ENCODE peak calls at places on chromosomes 12 and 14, in four cellular contexts. J, Y, E and B are unnamed samples.

GRCh38 chr12:107760207-107760816 is 625 bp downstream of the PRDM4 start:
- DNase-seq in E (peak), Y (peak), J (no peak), B (peak)

GRCh38 chr12:4271433-4272013 is 2.0 kb upstream of the CCND2 start:
- DNase-seq in Y (no peak), E (no peak), J (no peak), B (no peak)

GRCh38 chr14:105911006-105911847 is 384.8 kb downstream of the TMEM121 start:
- DNase-seq in J (no peak), E (no peak), Y (no peak), B (no peak)

GRCh38 chr12:47282206-47282605 is 202.4 kb upstream of the AMIGO2 start:
- DNase-seq in Y (no peak), E (no peak), J (no peak), B (no peak)

GRCh38 chr14:74211945-74212580 is 27.2 kb upstream of the VSX2 start:
- DNase-seq in Y (no peak), J (no peak), E (no peak), B (no peak)

GRCh38 chr12:1726753-1727152 is 35.9 kb downstream of the ADIPOR2 start:
- DNase-seq in J (no peak), E (no peak), Y (no peak), B (no peak)

GRCh38 chr12:100824476-100824875 is 29.9 kb downstream of the ANO4 start:
- DNase-seq in J (no peak), E (no peak), Y (no peak), B (no peak)

GRCh38 chr12:69096669-69097364 is 142.6 kb upstream of the CPSF6 start:
- DNase-seq in E (no peak), Y (no peak), J (no peak), B (no peak)

GRCh38 chr12:6998708-6999451 is 19.4 kb downstream of the LPCAT3 start:
- DNase-seq in E (no peak), J (no peak), Y (no peak), B (no peak)

GRCh38 chr14:25150401-25150800 is 100.5 kb upstream of the STXBP6 start:
- DNase-seq in E (no peak), J (no peak), Y (no peak), B (no peak)

GRCh38 chr14:91980157-91980556 is 32.7 kb upstream of the FBLN5 start:
- DNase-seq in E (no peak), Y (no peak), J (no peak), B (no peak)

GRCh38 chr12:132308311-132309161 is 20.9 kb downstream of the GALNT9 start:
- DNase-seq in E (no peak), J (no peak), Y (no peak), B (no peak)

GRCh38 chr12:50188875-50189575 is 21.9 kb upstream of the CERS5 start:
- DNase-seq in Y (no peak), E (no peak), J (no peak), B (no peak)

GRCh38 chr12:10405294-10405693 is 4.3 kb downstream of the KLRC4 start:
- DNase-seq in Y (no peak), E (no peak), J (no peak), B (no peak)

GRCh38 chr14:70838076-70838475 is 28.8 kb upstream of the MAP3K9 start:
- DNase-seq in Y (no peak), J (no peak), E (no peak), B (no peak)

GRCh38 chr12:106113042-106113441 is 25.7 kb downstream of the NUAK1 start:
- DNase-seq in Y (no peak), J (no peak), E (no peak), B (no peak)

GRCh38 chr12:2682301-2683282 is 112.2 kb upstream of the FKBP4 start:
- DNase-seq in J (no peak), Y (no peak), E (peak), B (peak)

GRCh38 chr14:65783576-65783975 is 371.0 kb downstream of the FUT8 start:
- DNase-seq in Y (no peak), E (no peak), J (no peak), B (no peak)

GRCh38 chr14:68397371-68397779 is 395.5 kb downstream of the ZFP36L1 start:
- DNase-seq in J (no peak), E (no peak), Y (no peak), B (no peak)

GRCh38 chr12:2346405-2346804 is 293.6 kb downstream of the CACNA1C start:
- DNase-seq in E (peak), J (no peak), Y (no peak), B (no peak)

GRCh38 chr14:99548871-99549270 is 55.1 kb downstream of the CCDC85C start:
- DNase-seq in Y (no peak), E (no peak), J (no peak), B (no peak)

GRCh38 chr12:101670007-101670671 is 27.3 kb upstream of the CHPT1 start:
- DNase-seq in E (peak), J (no peak), Y (no peak), B (peak)

GRCh38 chr12:650983-651382 is 12.3 kb downstream of the NINJ2 start:
- DNase-seq in Y (no peak), J (no peak), E (no peak), B (no peak)

GRCh38 chr14:104878582-104878981 is 13.5 kb downstream of the CEP170B start:
- DNase-seq in Y (no peak), J (no peak), E (no peak), B (no peak)

GRCh38 chr12:72077111-72077820 is 138.6 kb downstream of the TPH2 start:
- DNase-seq in J (no peak), Y (no peak), E (no peak), B (no peak)

GRCh38 chr14:32370720-32371119 is 41.6 kb downstream of the AKAP6 start:
- DNase-seq in J (no peak), E (no peak), Y (no peak), B (no peak)

GRCh38 chr14:68084256-68084655 is 264.7 kb downstream of the RAD51B start:
- DNase-seq in Y (no peak), E (no peak), J (no peak), B (no peak)

GRCh38 chr14:70339970-70340369 is 19.5 kb downstream of the COX16 start:
- DNase-seq in J (no peak), Y (no peak), E (no peak), B (no peak)

GRCh38 chr14:37969511-37969979 is 238.2 kb upstream of the SSTR1 start:
- DNase-seq in Y (no peak), E (no peak), J (peak), B (no peak)

GRCh38 chr12:96400631-96401060 is 407 bp upstream of the CDK17 start:
- DNase-seq in E (no peak), Y (no peak), J (no peak), B (no peak)

GRCh38 chr14:99266181-99267178 is 5.5 kb downstream of the BCL11B start:
- DNase-seq in E (peak), J (peak), Y (peak), B (peak)

GRCh38 chr14:95261616-95262510 is 57.8 kb downstream of the CLMN start:
- DNase-seq in J (no peak), E (no peak), Y (no peak), B (no peak)

GRCh38 chr12:54017027-54017788 is 8.4 kb downstream of the HOXC8 start:
- DNase-seq in Y (no peak), J (no peak), E (no peak), B (no peak)

GRCh38 chr12:70885952-70886351 is 34.6 kb downstream of the PTPRR start:
- DNase-seq in E (no peak), Y (no peak), J (no peak), B (no peak)

GRCh38 chr12:121295123-121295745 is 1.3 kb downstream of the CAMKK2 start:
- DNase-seq in Y (no peak), J (no peak), E (no peak), B (no peak)

GRCh38 chr12:10453144-10453543 is at the start of gene KLRC1:
- DNase-seq in J (no peak), E (no peak), Y (no peak), B (no peak)

GRCh38 chr12:55651314-55651703 is 14.6 kb downstream of the OR10P1 start:
- DNase-seq in Y (no peak), J (no peak), E (no peak), B (no peak)

GRCh38 chr14:102694530-102695171 is 82.6 kb upstream of the TRAF3 start:
- DNase-seq in J (peak), Y (peak), E (peak), B (peak)